ENCODE peak calls at places on chromosomes 13 and 19, in six cellular contexts. O is left kidney; R is T-helper 2 cell treated with Interferon-gamma antibody and Interleukin-4, amounts not matched to agents 5 μg/mL and 100 μg/mL, for 36 hours; F is midbrain; W is amniotic stem cell; N is activated T-cell treated with anti-CD3 and anti-CD28 coated beads for 1 hour. A is an unnamed sample.

GRCh38 chr13:46914341-46914740 is 17.5 kb upstream of the HTR2A start:
- DNase-seq in O (no peak), R (no peak), F (no peak), N (no peak), W (no peak), A (no peak)

GRCh38 chr19:751501-752341 is 809 bp downstream of the MISP start:
- DNase-seq in W (peak; percentile 52), N (no peak), O (peak; percentile 43), F (no peak), R (no peak), A (no peak)

GRCh38 chr13:112431734-112432133 is 55.6 kb downstream of the SPACA7 start:
- DNase-seq in W (no peak), N (no peak), R (no peak), F (no peak), O (no peak), A (no peak)

GRCh38 chr19:46442808-46443450 is 14.2 kb upstream of the PNMA8C start:
- DNase-seq in O (no peak), F (no peak), R (no peak), N (no peak), W (no peak), A (no peak)

GRCh38 chr19:12737666-12738351 is 512 bp downstream of the GET3 start:
- DNase-seq in W (no peak), F (no peak), N (no peak), R (no peak), O (no peak), A (no peak)

GRCh38 chr13:93727301-93728141 is 500.9 kb downstream of the GPC6 start:
- DNase-seq in N (no peak), W (no peak), R (no peak), F (no peak), O (no peak), A (no peak)

GRCh38 chr13:52016296-52016695 is 4.1 kb downstream of the ALG11 start:
- DNase-seq in W (no peak), O (no peak), N (no peak), R (no peak), F (no peak), A (no peak)

GRCh38 chr13:23377603-23378002 is 55.9 kb downstream of the SACS start:
- DNase-seq in R (no peak), N (no peak), F (no peak), O (no peak), W (no peak), A (no peak)

GRCh38 chr13:102999498-102999897 is 66.7 kb downstream of the SLC10A2 start:
- DNase-seq in N (no peak), R (no peak), F (no peak), O (no peak), W (no peak), A (no peak)

GRCh38 chr13:73958657-73959397 is 175.4 kb downstream of the KLF12 start:
- DNase-seq in N (no peak), O (no peak), W (no peak), R (no peak), F (no peak), A (no peak)

GRCh38 chr13:102651392-102651791 is 43.5 kb downstream of the METTL21C start:
- DNase-seq in W (no peak), F (no peak), N (no peak), R (no peak), O (no peak), A (no peak)

GRCh38 chr19:22144394-22144793 is 52.4 kb downstream of the ZNF676 start:
- DNase-seq in R (no peak), W (no peak), N (no peak), F (no peak), O (peak; percentile 1), A (no peak)

GRCh38 chr19:46606019-46606418 is 4.9 kb downstream of the CALM3 start:
- DNase-seq in F (no peak), R (no peak), N (no peak), O (no peak), W (no peak), A (no peak)

GRCh38 chr19:6590458-6591319 is at the start of gene CD70:
- DNase-seq in W (no peak), N (peak; percentile 20), F (no peak), O (peak; percentile 38), R (peak; percentile 75), A (peak; percentile 13)

GRCh38 chr13:113759525-113760137 is 605 bp downstream of the TMEM255B start:
- DNase-seq in R (no peak), W (no peak), N (no peak), F (peak; percentile 4), O (peak; percentile 46), A (no peak)

GRCh38 chr13:94390881-94391280 is 88.6 kb downstream of the DCT start:
- DNase-seq in N (no peak), F (no peak), O (no peak), W (no peak), R (no peak), A (no peak)

GRCh38 chr19:14182481-14182880 is 23.5 kb downstream of the ADGRL1 start:
- DNase-seq in O (no peak), W (no peak), F (no peak), N (no peak), R (no peak), A (no peak)

A was measured in T-helper 1 cell.